ENCODE peak calls at places on chromosomes 3 and 15, in seven cellular contexts. One of them, this sample, is unnamed.

GRCh38 chr15:77831989-77832388 is 199.3 kb upstream of the LINGO1 start:
- DNase-seq in PC-9: no peak
- DNase-seq in cardiac muscle cell: peak; percentile 6
- DNase-seq in BJ: no peak
- DNase-seq in OCI-LY7: no peak
- DNase-seq in IMR-90: no peak
- DNase-seq in ovary: no peak
- DNase-seq in this sample: no peak

GRCh38 chr3:135271562-135272290 is 476.7 kb downstream of the EPHB1 start:
- DNase-seq in PC-9: no peak
- DNase-seq in OCI-LY7: no peak
- DNase-seq in IMR-90: no peak
- DNase-seq in ovary: no peak
- DNase-seq in BJ: no peak
- DNase-seq in cardiac muscle cell: no peak
- DNase-seq in this sample: no peak

GRCh38 chr3:129985113-129985512 is 10.6 kb downstream of the TRH start:
- DNase-seq in PC-9: no peak
- DNase-seq in IMR-90: no peak
- DNase-seq in cardiac muscle cell: no peak
- DNase-seq in OCI-LY7: no peak
- DNase-seq in ovary: no peak
- DNase-seq in BJ: no peak
- DNase-seq in this sample: no peak

GRCh38 chr3:183259087-183259486 is 6.0 kb downstream of the B3GNT5 start:
- DNase-seq in BJ: no peak
- DNase-seq in PC-9: no peak
- DNase-seq in ovary: no peak
- DNase-seq in cardiac muscle cell: no peak
- DNase-seq in OCI-LY7: no peak
- DNase-seq in IMR-90: no peak
- DNase-seq in this sample: no peak

GRCh38 chr3:105906345-105906744 is 37.5 kb upstream of the CBLB start:
- DNase-seq in BJ: no peak
- DNase-seq in ovary: no peak
- DNase-seq in cardiac muscle cell: peak; percentile 13
- DNase-seq in OCI-LY7: no peak
- DNase-seq in IMR-90: no peak
- DNase-seq in PC-9: no peak
- DNase-seq in this sample: no peak

GRCh38 chr15:86690566-86690965 is 610.9 kb downstream of the AGBL1 start:
- DNase-seq in PC-9: no peak
- DNase-seq in ovary: no peak
- DNase-seq in IMR-90: no peak
- DNase-seq in OCI-LY7: no peak
- DNase-seq in BJ: no peak
- DNase-seq in cardiac muscle cell: no peak
- DNase-seq in this sample: no peak

GRCh38 chr15:51721199-51721960 is 16.1 kb downstream of the LYSMD2 start:
- DNase-seq in PC-9: no peak
- DNase-seq in IMR-90: peak; percentile 16
- DNase-seq in cardiac muscle cell: peak; percentile 40
- DNase-seq in OCI-LY7: no peak
- DNase-seq in BJ: no peak
- DNase-seq in ovary: no peak
- DNase-seq in this sample: no peak

GRCh38 chr3:125684199-125684598 is 88.9 kb upstream of the OSBPL11 start:
- DNase-seq in BJ: no peak
- DNase-seq in cardiac muscle cell: peak; percentile 54
- DNase-seq in IMR-90: peak; percentile 12
- DNase-seq in PC-9: no peak
- DNase-seq in ovary: peak; percentile 44
- DNase-seq in OCI-LY7: peak; percentile 4
- DNase-seq in this sample: peak; percentile 61

GRCh38 chr15:49900836-49901235 is 218.2 kb downstream of the ATP8B4 start:
- DNase-seq in OCI-LY7: no peak
- DNase-seq in cardiac muscle cell: no peak
- DNase-seq in ovary: no peak
- DNase-seq in BJ: no peak
- DNase-seq in PC-9: no peak
- DNase-seq in IMR-90: no peak
- DNase-seq in this sample: no peak

GRCh38 chr15:73982251-73982962 is 9.7 kb downstream of the STOML1 start:
- DNase-seq in PC-9: peak; percentile 79
- DNase-seq in IMR-90: peak; percentile 91
- DNase-seq in cardiac muscle cell: peak; percentile 92
- DNase-seq in ovary: peak; percentile 85
- DNase-seq in BJ: peak; percentile 69
- DNase-seq in OCI-LY7: no peak
- DNase-seq in this sample: peak; percentile 90

GRCh38 chr3:123126051-123126450 is 59.2 kb downstream of the PDIA5 start:
- DNase-seq in ovary: no peak
- DNase-seq in PC-9: no peak
- DNase-seq in BJ: no peak
- DNase-seq in OCI-LY7: no peak
- DNase-seq in cardiac muscle cell: peak; percentile 21
- DNase-seq in IMR-90: no peak
- DNase-seq in this sample: no peak

GRCh38 chr3:163033652-163034051 is 1537.0 kb downstream of the OTOL1 start:
- DNase-seq in OCI-LY7: no peak
- DNase-seq in PC-9: no peak
- DNase-seq in BJ: no peak
- DNase-seq in IMR-90: no peak
- DNase-seq in ovary: no peak
- DNase-seq in cardiac muscle cell: no peak
- DNase-seq in this sample: no peak

GRCh38 chr3:142276780-142277179 is 51.4 kb upstream of the GK5 start:
- DNase-seq in PC-9: no peak
- DNase-seq in BJ: no peak
- DNase-seq in ovary: no peak
- DNase-seq in cardiac muscle cell: peak; percentile 91
- DNase-seq in IMR-90: peak; percentile 67
- DNase-seq in OCI-LY7: no peak
- DNase-seq in this sample: peak; percentile 50

GRCh38 chr3:11718582-11719405 is 75.1 kb upstream of the VGLL4 start:
- DNase-seq in cardiac muscle cell: peak; percentile 64
- DNase-seq in PC-9: peak; percentile 28
- DNase-seq in BJ: no peak
- DNase-seq in ovary: peak; percentile 53
- DNase-seq in OCI-LY7: peak; percentile 55
- DNase-seq in IMR-90: peak; percentile 57
- DNase-seq in this sample: peak; percentile 69

GRCh38 chr3:18045296-18045880 is 303.0 kb upstream of the TBC1D5 start:
- DNase-seq in IMR-90: no peak
- DNase-seq in ovary: no peak
- DNase-seq in OCI-LY7: no peak
- DNase-seq in BJ: no peak
- DNase-seq in cardiac muscle cell: no peak
- DNase-seq in PC-9: no peak
- DNase-seq in this sample: no peak

GRCh38 chr3:8470801-8471200 is 30.8 kb upstream of the LMCD1 start:
- DNase-seq in PC-9: no peak
- DNase-seq in BJ: no peak
- DNase-seq in IMR-90: no peak
- DNase-seq in ovary: peak; percentile 29
- DNase-seq in cardiac muscle cell: no peak
- DNase-seq in OCI-LY7: no peak
- DNase-seq in this sample: no peak

GRCh38 chr3:14550651-14551611 is 10.8 kb upstream of the GRIP2 start:
- DNase-seq in BJ: no peak
- DNase-seq in OCI-LY7: no peak
- DNase-seq in ovary: no peak
- DNase-seq in IMR-90: peak; percentile 5
- DNase-seq in PC-9: no peak
- DNase-seq in cardiac muscle cell: peak; percentile 30
- DNase-seq in this sample: no peak

GRCh38 chr3:151425640-151426336 is 35.1 kb downstream of the IGSF10 start:
- DNase-seq in OCI-LY7: no peak
- DNase-seq in cardiac muscle cell: no peak
- DNase-seq in IMR-90: no peak
- DNase-seq in PC-9: no peak
- DNase-seq in ovary: no peak
- DNase-seq in BJ: no peak
- DNase-seq in this sample: no peak

GRCh38 chr15:69145149-69145693 is 15.2 kb upstream of the GLCE start:
- DNase-seq in BJ: no peak
- DNase-seq in cardiac muscle cell: no peak
- DNase-seq in PC-9: no peak
- DNase-seq in OCI-LY7: no peak
- DNase-seq in ovary: no peak
- DNase-seq in IMR-90: no peak
- DNase-seq in this sample: no peak

GRCh38 chr3:12004741-12005513 is 739 bp downstream of the SYN2 start:
- DNase-seq in cardiac muscle cell: no peak
- DNase-seq in PC-9: no peak
- DNase-seq in BJ: no peak
- DNase-seq in ovary: no peak
- DNase-seq in IMR-90: no peak
- DNase-seq in OCI-LY7: no peak
- DNase-seq in this sample: no peak

GRCh38 chr3:161072076-161072697 is 33.0 kb downstream of the B3GALNT1 start:
- DNase-seq in OCI-LY7: no peak
- DNase-seq in PC-9: no peak
- DNase-seq in ovary: no peak
- DNase-seq in IMR-90: no peak
- DNase-seq in BJ: no peak
- DNase-seq in cardiac muscle cell: no peak
- DNase-seq in this sample: no peak

GRCh38 chr15:79524531-79524930 is 92.4 kb downstream of the MINAR1 start:
- DNase-seq in ovary: no peak
- DNase-seq in BJ: no peak
- DNase-seq in OCI-LY7: no peak
- DNase-seq in cardiac muscle cell: no peak
- DNase-seq in IMR-90: no peak
- DNase-seq in PC-9: no peak
- DNase-seq in this sample: no peak

GRCh38 chr3:56629451-56629850 is 53.6 kb downstream of the TASOR start:
- DNase-seq in PC-9: no peak
- DNase-seq in OCI-LY7: no peak
- DNase-seq in BJ: no peak
- DNase-seq in IMR-90: no peak
- DNase-seq in cardiac muscle cell: no peak
- DNase-seq in ovary: no peak
- DNase-seq in this sample: no peak

GRCh38 chr3:124834723-124835718 is 52.1 kb downstream of the ITGB5 start:
- DNase-seq in OCI-LY7: peak; percentile 25
- DNase-seq in PC-9: peak; percentile 85
- DNase-seq in ovary: peak; percentile 61
- DNase-seq in cardiac muscle cell: peak; percentile 86
- DNase-seq in BJ: no peak
- DNase-seq in IMR-90: peak; percentile 98
- DNase-seq in this sample: peak; percentile 99

GRCh38 chr3:113034011-113034410 is 43.2 kb downstream of the GTPBP8 start:
- DNase-seq in IMR-90: peak; percentile 69
- DNase-seq in OCI-LY7: no peak
- DNase-seq in BJ: no peak
- DNase-seq in ovary: no peak
- DNase-seq in PC-9: no peak
- DNase-seq in cardiac muscle cell: peak; percentile 14
- DNase-seq in this sample: no peak

GRCh38 chr3:70071138-70071537 is 71.6 kb downstream of the SAMMSON start:
- DNase-seq in OCI-LY7: no peak
- DNase-seq in PC-9: no peak
- DNase-seq in IMR-90: no peak
- DNase-seq in cardiac muscle cell: no peak
- DNase-seq in BJ: no peak
- DNase-seq in ovary: no peak
- DNase-seq in this sample: no peak

GRCh38 chr3:157499342-157499963 is 3.8 kb downstream of the VEPH1 start:
- DNase-seq in ovary: no peak
- DNase-seq in cardiac muscle cell: peak; percentile 40
- DNase-seq in OCI-LY7: no peak
- DNase-seq in PC-9: peak; percentile 93
- DNase-seq in IMR-90: no peak
- DNase-seq in BJ: no peak
- DNase-seq in this sample: no peak
- TF ChIP-seq CTCF in ovary: no peak
- TF ChIP-seq CTCF in cardiac muscle cell: no peak
- TF ChIP-seq CTCF in OCI-LY7: no peak
- TF ChIP-seq CTCF in PC-9: peak; percentile 43
- TF ChIP-seq CTCF in IMR-90: no peak
- TF ChIP-seq CTCF in BJ: no peak
- TF ChIP-seq CTCF in this sample: no peak

GRCh38 chr3:3499987-3500386 is 299.2 kb upstream of the LRRN1 start:
- DNase-seq in OCI-LY7: no peak
- DNase-seq in BJ: no peak
- DNase-seq in PC-9: no peak
- DNase-seq in IMR-90: no peak
- DNase-seq in cardiac muscle cell: no peak
- DNase-seq in ovary: no peak
- DNase-seq in this sample: no peak

DNA sequence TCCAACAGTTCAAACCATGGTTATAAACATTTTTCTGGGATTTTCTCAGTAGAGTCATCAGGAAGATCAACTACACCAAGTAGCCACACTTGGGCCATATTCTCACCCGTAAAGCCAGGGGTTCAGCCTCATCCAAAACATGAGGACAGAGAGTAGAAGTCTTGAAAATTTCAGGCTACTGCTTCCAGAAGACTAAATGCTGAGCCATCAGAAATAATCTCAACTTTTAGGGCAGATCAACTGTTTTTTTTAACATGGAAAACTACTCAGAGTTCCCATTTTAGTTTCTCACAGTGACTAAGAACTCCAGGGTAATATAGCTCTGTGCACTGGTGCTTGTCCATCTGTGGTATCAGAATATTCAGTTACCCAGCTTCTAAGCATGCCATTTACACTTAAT is 300.2 kb upstream of the LRRN1 start:
- DNase-seq in OCI-LY7: no peak
- DNase-seq in IMR-90: no peak
- DNase-seq in BJ: no peak
- DNase-seq in ovary: no peak
- DNase-seq in cardiac muscle cell: no peak
- DNase-seq in PC-9: no peak
- DNase-seq in this sample: no peak
- TF ChIP-seq CTCF in OCI-LY7: no peak
- TF ChIP-seq CTCF in IMR-90: no peak
- TF ChIP-seq CTCF in BJ: no peak
- TF ChIP-seq CTCF in ovary: no peak
- TF ChIP-seq CTCF in cardiac muscle cell: no peak
- TF ChIP-seq CTCF in PC-9: no peak
- TF ChIP-seq CTCF in this sample: no peak

GRCh38 chr3:176650478-176650877 is 546.8 kb downstream of the TBL1XR1 start:
- DNase-seq in IMR-90: peak; percentile 35
- DNase-seq in cardiac muscle cell: peak; percentile 17
- DNase-seq in OCI-LY7: no peak
- DNase-seq in ovary: no peak
- DNase-seq in BJ: no peak
- DNase-seq in PC-9: no peak
- DNase-seq in this sample: no peak
- TF ChIP-seq CTCF in IMR-90: no peak
- TF ChIP-seq CTCF in cardiac muscle cell: peak; percentile 2
- TF ChIP-seq CTCF in OCI-LY7: peak; percentile 52
- TF ChIP-seq CTCF in ovary: no peak
- TF ChIP-seq CTCF in BJ: peak; percentile 0
- TF ChIP-seq CTCF in PC-9: peak; percentile 53
- TF ChIP-seq CTCF in this sample: peak; percentile 10

DNA sequence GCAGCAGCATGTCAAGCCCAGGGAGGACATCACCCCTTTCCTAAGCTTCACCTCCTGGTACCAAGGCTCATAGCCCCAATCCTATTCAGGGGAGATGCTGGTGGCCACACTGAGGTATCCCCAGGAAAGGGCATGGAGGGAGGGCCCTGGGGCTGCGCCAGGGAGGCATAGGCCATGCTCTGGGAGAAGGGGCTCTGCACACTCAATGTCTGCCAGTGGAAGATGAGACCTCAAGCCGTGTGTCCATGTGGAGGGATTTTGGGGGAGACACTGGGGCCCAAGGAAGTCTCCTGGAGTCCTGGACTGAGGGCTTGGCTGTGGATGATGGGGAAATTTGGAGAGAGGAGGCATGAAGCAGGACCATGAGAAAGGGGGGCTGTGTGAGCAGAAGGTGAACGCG is 21.2 kb upstream of the PRR23E start:
- DNase-seq in BJ: no peak
- DNase-seq in OCI-LY7: no peak
- DNase-seq in ovary: peak; percentile 9
- DNase-seq in cardiac muscle cell: no peak
- DNase-seq in IMR-90: no peak
- DNase-seq in PC-9: no peak
- DNase-seq in this sample: no peak
- TF ChIP-seq CTCF in BJ: no peak
- TF ChIP-seq CTCF in OCI-LY7: no peak
- TF ChIP-seq CTCF in ovary: no peak
- TF ChIP-seq CTCF in cardiac muscle cell: no peak
- TF ChIP-seq CTCF in IMR-90: no peak
- TF ChIP-seq CTCF in PC-9: no peak
- TF ChIP-seq CTCF in this sample: no peak